ENCODE peak calls at places on chromosomes 3 and 15, in five cellular contexts. P is psoas muscle, N is kidney, I is sigmoid colon, V is tibial nerve. Q is an unnamed sample. For H3K4me1, the result is how much of the 10 kb centered on the place peaks cover.

GRCh38 chr3:100399341-100400071 is 1.4 kb downstream of the TOMM70 start:
- DNase-seq in P (no peak), N (no peak), I (no peak), V (no peak), Q (no peak)

GRCh38 chr3:99842826-99843589 is 25.3 kb downstream of the CMSS1 start:
- DNase-seq in P (no peak), N (no peak), I (no peak), V (no peak), Q (no peak)

GRCh38 chr3:177330771-177331170 is 133.5 kb upstream of the TBL1XR1 start:
- DNase-seq in P (no peak), N (no peak), I (no peak), V (no peak), Q (no peak)

GRCh38 chr3:192042116-192042515 is 581.2 kb downstream of the PYDC2 start:
- DNase-seq in P (no peak), N (no peak), I (no peak), V (no peak), Q (no peak)

GRCh38 chr3:13325092-13325491 is 95.0 kb downstream of the NUP210 start:
- DNase-seq in P (no peak), N (no peak), I (no peak), V (no peak), Q (no peak)

GRCh38 chr15:38702178-38702912 is 137.7 kb upstream of the RASGRP1 start:
- DNase-seq in P (no peak), N (peak), I (no peak), V (no peak), Q (no peak)

GRCh38 chr3:64939747-64940450 is 252.1 kb upstream of the ADAMTS9 start:
- DNase-seq in P (no peak), N (no peak), I (no peak), V (no peak), Q (no peak)

GRCh38 chr15:43939070-43939469 is 112.3 kb downstream of the WDR76 start:
- DNase-seq in P (no peak), N (no peak), I (no peak), V (no peak), Q (no peak)

GRCh38 chr3:125078961-125079674 is 23.3 kb upstream of the HEG1 start:
- DNase-seq in P (no peak), N (no peak), I (no peak), V (no peak), Q (no peak)

GRCh38 chr3:119413603-119414280 is 49.7 kb downstream of the TMEM39A start:
- DNase-seq in P (no peak), N (no peak), I (no peak), V (no peak), Q (no peak)

GRCh38 chr3:12437223-12437605 is 47.1 kb upstream of the TSEN2 start:
- DNase-seq in P (no peak), N (no peak), I (no peak), V (no peak), Q (no peak)

GRCh38 chr3:147544290-147544689 is 135.1 kb downstream of the ZIC1 start:
- DNase-seq in P (no peak), N (no peak), I (no peak), V (no peak), Q (no peak)

GRCh38 chr3:136055491-136055890 is 90.0 kb downstream of the PPP2R3A start:
- DNase-seq in P (no peak), N (no peak), I (no peak), V (no peak), Q (no peak)

GRCh38 chr15:88913017-88913849 is at the start of gene MFGE8:
- DNase-seq in P (peak), N (peak), I (peak), V (peak), Q (no peak)

GRCh38 chr15:70361891-70362290 is 264.2 kb upstream of the TLE3 start:
- DNase-seq in P (no peak), N (no peak), I (no peak), V (no peak), Q (no peak)

GRCh38 chr3:125401402-125401801 is 26.3 kb upstream of the ZNF148 start:
- DNase-seq in P (no peak), N (no peak), I (no peak), V (no peak), Q (no peak)

GRCh38 chr15:34084086-34084485 is 17.6 kb downstream of the EMC7 start:
- DNase-seq in P (peak), N (no peak), I (peak), V (no peak), Q (no peak)

GRCh38 chr15:29132786-29133185 is 136.8 kb downstream of the NSMCE3 start:
- DNase-seq in P (no peak), N (peak), I (peak), V (no peak), Q (no peak)

GRCh38 chr3:173938159-173938558 is 540.6 kb downstream of the NLGN1 start:
- DNase-seq in P (no peak), N (no peak), I (no peak), V (no peak), Q (no peak)

GRCh38 chr3:14799146-14799545 is 19.6 kb upstream of the FGD5 start:
- DNase-seq in P (no peak), N (no peak), I (no peak), V (no peak), Q (no peak)

GRCh38 chr3:14802332-14802731 is 16.4 kb upstream of the FGD5 start:
- DNase-seq in P (no peak), N (no peak), I (peak), V (no peak), Q (no peak)

GRCh38 chr3:14803101-14803980 is 15.4 kb upstream of the FGD5 start:
- DNase-seq in P (peak), N (no peak), I (peak), V (no peak), Q (no peak)

GRCh38 chr3:14801668-14802067 is 17.1 kb upstream of the FGD5 start:
- DNase-seq in P (no peak), N (no peak), I (peak), V (no peak), Q (no peak)

GRCh38 chr3:14801031-14801430 is 17.7 kb upstream of the FGD5 start:
- DNase-seq in P (no peak), N (no peak), I (no peak), V (no peak), Q (no peak)
- H3K4me1 ChIP-seq in P (under half), N (under half), I (under half), V (under half), Q (under half)

DNA sequence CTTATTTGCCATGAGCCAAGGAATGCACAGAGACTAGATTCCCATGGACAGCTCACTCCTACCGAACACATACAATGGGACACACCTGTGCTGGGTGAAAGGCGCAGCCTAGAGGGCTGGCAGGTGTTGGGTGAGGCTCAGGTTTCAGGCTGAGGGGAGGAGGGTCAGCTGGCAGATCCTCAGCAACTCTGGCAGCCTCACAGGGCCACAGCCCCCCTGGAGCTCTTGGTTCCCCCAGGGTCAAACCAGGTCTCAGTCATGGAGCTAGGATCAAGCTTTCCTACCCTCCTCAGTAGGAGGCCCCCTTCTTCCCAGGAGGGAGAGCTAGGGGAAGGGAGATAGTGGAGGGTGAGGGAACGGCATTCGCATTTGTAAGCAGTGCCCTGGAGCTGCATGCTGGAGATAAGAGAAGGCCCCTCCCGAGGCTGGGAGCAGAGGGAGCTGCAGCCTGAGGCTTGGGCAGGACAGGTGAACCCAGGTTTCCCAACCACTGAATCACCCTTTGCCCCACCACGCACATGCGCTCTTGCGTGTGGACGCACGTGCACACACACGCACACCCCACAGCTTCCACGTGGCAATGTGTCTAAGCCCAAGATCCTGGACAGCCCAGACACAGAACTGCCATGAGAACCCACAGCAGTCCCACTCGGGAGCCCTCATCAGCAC is 26.3 kb upstream of the TFRC start:
- DNase-seq in P (no peak), N (no peak), I (no peak), V (no peak), Q (no peak)
- H3K4me3 ChIP-seq in P (no peak), N (no peak), I (no peak), V (no peak), Q (no peak)

GRCh38 chr3:86245360-86245759 is 745.6 kb downstream of the VGLL3 start:
- DNase-seq in P (no peak), N (no peak), I (no peak), V (no peak), Q (no peak)
- TF ChIP-seq CTCF in P (no peak), N (no peak), I (peak), V (peak), Q (no peak)

DNA sequence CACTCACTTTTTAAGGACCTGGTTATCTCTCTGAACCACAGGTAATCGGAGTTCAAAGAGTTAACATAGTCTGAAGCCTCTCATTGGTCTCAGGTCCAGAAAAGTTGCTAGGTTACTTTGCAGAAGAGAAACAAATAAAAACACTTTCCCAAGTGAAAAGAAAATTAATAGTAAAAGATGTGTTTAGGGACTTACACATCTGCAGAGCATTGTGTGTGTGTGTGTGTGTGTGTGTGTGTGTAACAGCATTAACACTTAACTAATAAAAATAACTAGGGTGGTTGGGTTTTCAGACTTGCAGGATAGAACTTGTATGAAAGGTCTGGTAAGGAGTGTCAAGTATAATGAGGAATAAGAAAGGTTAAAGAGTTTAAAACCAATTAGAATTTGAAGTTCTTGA is 976 bp downstream of the MASP1 start:
- DNase-seq in P (no peak), N (no peak), I (no peak), V (no peak), Q (no peak)
- H3K4me1 ChIP-seq in P (under half), N (under half), I (half or more), V (under half), Q (under half)